ENCODE peak calls at places on chromosomes 3 and 15, in five cellular contexts. One of them, this sample, is unnamed.

GRCh38 chr15:22845289-22845900 is 6.9 kb downstream of the NIPA2 start:
- DNase-seq in activated naive CD4-positive, alpha-beta T cell: no peak
- DNase-seq in AG08395: no peak
- DNase-seq in EL: no peak
- DNase-seq in NCI-H2107: no peak
- DNase-seq in this sample: no peak

GRCh38 chr15:58486564-58486963 is 54.8 kb downstream of the LIPC start:
- DNase-seq in AG08395: no peak
- DNase-seq in NCI-H2107: no peak
- DNase-seq in activated naive CD4-positive, alpha-beta T cell: no peak
- DNase-seq in EL: no peak
- DNase-seq in this sample: no peak

GRCh38 chr3:188233320-188233719 is 79.4 kb downstream of the LPP start:
- DNase-seq in NCI-H2107: no peak
- DNase-seq in activated naive CD4-positive, alpha-beta T cell: no peak
- DNase-seq in EL: peak
- DNase-seq in AG08395: peak
- DNase-seq in this sample: peak

GRCh38 chr3:26438981-26439884 is 183.3 kb upstream of the LRRC3B start:
- DNase-seq in EL: no peak
- DNase-seq in NCI-H2107: no peak
- DNase-seq in activated naive CD4-positive, alpha-beta T cell: no peak
- DNase-seq in AG08395: no peak
- DNase-seq in this sample: no peak

GRCh38 chr15:28191832-28192231 is 92.7 kb upstream of the OCA2 start:
- DNase-seq in NCI-H2107: peak
- DNase-seq in activated naive CD4-positive, alpha-beta T cell: no peak
- DNase-seq in EL: peak
- DNase-seq in AG08395: peak
- DNase-seq in this sample: no peak

GRCh38 chr3:43960448-43960840 is 269.7 kb downstream of the ABHD5 start:
- DNase-seq in activated naive CD4-positive, alpha-beta T cell: no peak
- DNase-seq in NCI-H2107: no peak
- DNase-seq in EL: peak
- DNase-seq in AG08395: no peak
- DNase-seq in this sample: no peak

GRCh38 chr3:59535791-59536221 is 486.0 kb upstream of the CFAP20DC start:
- DNase-seq in activated naive CD4-positive, alpha-beta T cell: no peak
- DNase-seq in NCI-H2107: no peak
- DNase-seq in EL: peak
- DNase-seq in AG08395: peak
- DNase-seq in this sample: no peak

GRCh38 chr3:192171213-192171612 is 556.1 kb downstream of the FGF12 start:
- DNase-seq in activated naive CD4-positive, alpha-beta T cell: no peak
- DNase-seq in AG08395: no peak
- DNase-seq in EL: no peak
- DNase-seq in NCI-H2107: no peak
- DNase-seq in this sample: no peak

GRCh38 chr3:42505849-42506410 is 3.5 kb downstream of the VIPR1 start:
- DNase-seq in EL: no peak
- DNase-seq in activated naive CD4-positive, alpha-beta T cell: no peak
- DNase-seq in AG08395: no peak
- DNase-seq in NCI-H2107: no peak
- DNase-seq in this sample: no peak

GRCh38 chr15:68536331-68537095 is 42.3 kb upstream of the CORO2B start:
- DNase-seq in activated naive CD4-positive, alpha-beta T cell: no peak
- DNase-seq in AG08395: peak
- DNase-seq in EL: peak
- DNase-seq in NCI-H2107: no peak
- DNase-seq in this sample: peak

GRCh38 chr3:126130081-126130855 is 46.3 kb upstream of the SLC41A3 start:
- DNase-seq in EL: no peak
- DNase-seq in AG08395: no peak
- DNase-seq in activated naive CD4-positive, alpha-beta T cell: no peak
- DNase-seq in NCI-H2107: no peak
- DNase-seq in this sample: no peak

GRCh38 chr15:47820780-47821319 is 103.5 kb downstream of the SEMA6D start:
- DNase-seq in EL: peak
- DNase-seq in AG08395: peak
- DNase-seq in NCI-H2107: no peak
- DNase-seq in activated naive CD4-positive, alpha-beta T cell: no peak
- DNase-seq in this sample: no peak